ENCODE peak calls at places on chromosomes 6 and 20, in five cellular contexts. I is uterus, D is RWPE1, S is DND-41, Z is psoas muscle. Q is an unnamed sample.

GRCh38 chr6:93079061-93079460 is 340.3 kb downstream of the EPHA7 start:
- DNase-seq in I (no peak), D (no peak), S (no peak), Z (no peak), Q (no peak)

GRCh38 chr6:107612762-107613415 is 123.0 kb downstream of the SOBP start:
- DNase-seq in D (no peak), Z (no peak), I (no peak), S (no peak), Q (no peak)

GRCh38 chr6:164825386-164825785 is 484.0 kb downstream of the C6orf118 start:
- DNase-seq in D (no peak), I (no peak), Z (no peak), S (no peak), Q (no peak)

GRCh38 chr6:21348462-21349195 is 244.9 kb upstream of the SOX4 start:
- DNase-seq in I (peak; percentile 31), D (no peak), S (no peak), Z (peak; percentile 39), Q (no peak)

GRCh38 chr6:152271681-152272464 is 365.3 kb downstream of the SYNE1 start:
- DNase-seq in D (peak; percentile 51), S (no peak), Z (no peak), I (peak; percentile 47), Q (no peak)

GRCh38 chr20:52426856-52427255 is 235.3 kb upstream of the ZFP64 start:
- DNase-seq in Z (no peak), S (no peak), D (peak; percentile 28), I (no peak), Q (no peak)

GRCh38 chr20:3672864-3673550 is 8.8 kb downstream of the ADAM33 start:
- DNase-seq in I (no peak), Z (no peak), D (no peak), S (no peak), Q (no peak)

GRCh38 chr20:36493801-36494114 is 47.6 kb upstream of the MYL9 start:
- DNase-seq in D (no peak), Z (peak; percentile 85), S (no peak), I (peak; percentile 71), Q (no peak)

GRCh38 chr6:1424306-1424927 is 35.0 kb downstream of the FOXF2 start:
- DNase-seq in D (peak; percentile 68), Z (peak; percentile 28), I (no peak), S (peak; percentile 15), Q (no peak)

GRCh38 chr20:4962257-4962855 is 39.0 kb downstream of the SLC23A2 start:
- DNase-seq in S (peak; percentile 50), Z (no peak), D (no peak), I (no peak), Q (no peak)

GRCh38 chr20:33668087-33668790 is 1.5 kb downstream of the ACTL10 start:
- DNase-seq in Z (no peak), I (peak; percentile 83), S (peak; percentile 37), D (peak; percentile 97), Q (peak; percentile 81)

DNA sequence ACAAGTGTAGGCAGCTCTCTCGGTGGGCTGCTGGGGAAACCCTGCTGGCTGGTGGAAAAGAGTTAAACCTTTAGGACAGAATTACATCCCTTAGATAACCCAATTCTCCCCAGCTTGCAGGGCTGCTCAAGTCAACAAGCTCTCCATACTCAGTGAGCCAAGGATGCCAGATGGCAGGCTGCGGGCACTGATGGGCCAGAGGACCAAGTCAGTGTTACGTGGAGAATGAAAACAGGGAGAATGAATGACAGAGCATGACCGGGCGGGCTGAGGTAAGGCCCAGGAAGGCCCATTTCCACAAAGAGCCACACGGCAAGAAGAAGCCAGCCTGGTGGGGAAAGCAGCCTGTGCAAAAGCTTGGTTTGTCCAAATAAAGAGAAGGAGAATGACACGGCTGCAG is 58.7 kb upstream of the CD93 start:
- DNase-seq in S (no peak), Z (no peak), I (no peak), D (no peak), Q (no peak)
- H3K27ac ChIP-seq in S (peak overlapping the region; percentile 85), Z (peak overlapping the region; percentile 96), I (no peak overlapping the region), D (peak overlapping the region; percentile 12), Q (no peak overlapping the region)

DNA sequence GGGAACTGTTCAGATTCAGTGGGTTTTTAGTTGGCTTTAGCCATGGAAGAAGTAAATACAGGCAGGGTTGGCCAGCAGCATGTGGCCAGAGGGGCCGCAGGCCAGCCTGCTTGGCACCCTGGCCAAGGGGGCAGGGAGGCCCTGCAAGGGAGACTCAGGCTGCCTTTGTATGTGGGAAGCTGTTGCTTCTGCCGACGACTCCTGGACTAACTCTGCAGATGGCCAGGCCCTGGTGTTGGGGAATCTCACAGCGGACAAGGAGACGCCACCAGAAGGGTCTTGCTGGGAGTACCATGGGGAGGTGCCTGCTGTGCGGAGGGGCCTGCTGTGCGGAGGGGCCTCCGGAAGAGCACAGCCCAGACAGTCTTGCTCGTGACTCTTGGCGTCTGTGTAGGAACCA is 25.2 kb downstream of the PYGB start:
- DNase-seq in S (no peak), I (peak; percentile 7), D (no peak), Z (peak; percentile 10), Q (no peak)
- H3K27ac ChIP-seq in S (no peak overlapping the region), I (no peak overlapping the region), D (peak overlapping the region; percentile 44), Z (peak overlapping the region; percentile 75), Q (peak overlapping the region; percentile 81)

GRCh38 chr6:82867946-82868345 is 197.7 kb downstream of the UBE3D start:
- DNase-seq in D (no peak), S (no peak), Z (no peak), I (no peak), Q (no peak)

GRCh38 chr6:82863771-82864170 is 201.9 kb downstream of the UBE3D start:
- DNase-seq in S (no peak), D (no peak), Z (no peak), I (no peak), Q (no peak)

GRCh38 chr6:82861121-82861520 is 204.5 kb downstream of the UBE3D start:
- DNase-seq in S (no peak), D (peak; percentile 34), I (no peak), Z (no peak), Q (no peak)

GRCh38 chr6:82866446-82866845 is 199.2 kb downstream of the UBE3D start:
- DNase-seq in D (no peak), I (no peak), Z (no peak), S (no peak), Q (no peak)

DNA sequence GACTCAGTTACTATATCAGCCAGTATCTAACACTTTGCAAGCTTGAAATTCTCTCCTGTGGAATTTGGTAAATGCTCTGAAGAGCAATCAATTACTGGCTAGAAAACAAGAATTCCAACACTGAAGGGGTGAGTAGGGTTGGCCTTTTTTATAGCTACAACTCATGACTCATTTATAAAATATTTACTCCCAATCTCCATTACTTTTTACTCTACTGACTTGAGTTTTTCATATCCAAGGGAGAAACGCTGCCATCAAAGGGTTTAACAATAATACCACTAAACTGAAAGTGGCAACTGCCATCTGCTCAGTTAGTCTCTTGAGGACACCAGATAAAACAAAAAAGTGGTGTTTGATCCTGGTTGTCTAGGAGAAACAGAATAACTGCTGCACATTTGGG is 203.1 kb downstream of the UBE3D start:
- DNase-seq in I (no peak), S (peak; percentile 16), Z (no peak), D (peak; percentile 46), Q (no peak)
- H3K27ac ChIP-seq in I (no peak overlapping the region), S (peak overlapping the region; percentile 4), Z (no peak overlapping the region), D (no peak overlapping the region), Q (no peak overlapping the region)

DNA sequence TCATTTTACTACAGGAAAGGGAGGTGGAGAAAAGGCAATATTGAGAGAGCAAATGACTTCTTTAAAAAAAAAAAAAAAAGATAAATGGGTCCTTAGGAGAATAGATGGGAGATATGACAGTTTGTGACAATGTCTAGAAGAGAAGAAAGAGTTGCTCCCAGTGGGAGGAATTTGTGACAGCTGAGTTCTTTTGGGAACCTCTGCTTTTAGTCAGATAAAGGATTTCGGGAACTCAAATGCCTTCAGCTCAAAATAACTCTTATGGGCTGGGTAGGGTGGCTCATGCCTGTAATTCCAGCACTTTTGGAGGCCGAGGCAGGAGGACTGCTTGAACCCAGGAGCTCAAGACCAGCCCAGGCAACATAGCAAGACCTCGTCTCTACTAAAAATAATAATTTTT is 13.1 kb downstream of the TPD52L1 start:
- DNase-seq in I (no peak), S (no peak), D (no peak), Z (no peak), Q (no peak)
- H3K27ac ChIP-seq in I (no peak overlapping the region), S (no peak overlapping the region), D (no peak overlapping the region), Z (no peak overlapping the region), Q (peak overlapping the region; percentile 91)

GRCh38 chr6:138025528-138025941 is 81.7 kb downstream of the PERP start:
- DNase-seq in I (no peak), D (no peak), Z (no peak), S (no peak), Q (no peak)
- H3K27ac ChIP-seq in I (no peak overlapping the region), D (no peak overlapping the region), Z (no peak overlapping the region), S (no peak overlapping the region), Q (no peak overlapping the region)